ENCODE peak calls at places on chromosomes 2 and 18, in seven cellular contexts. Z, D, B, Q, J, F and L are unnamed samples.

GRCh38 chr2:96753661-96754282 is 6.9 kb upstream of the CNNM4 start:
- DNase-seq in Z (no peak), D (no peak), B (no peak), Q (no peak), J (no peak), F (no peak), L (no peak)

GRCh38 chr2:48496867-48497266 is 33.1 kb upstream of the STON1 start:
- DNase-seq in Z (no peak), D (no peak), B (no peak), Q (no peak), J (no peak), F (no peak), L (no peak)

GRCh38 chr2:196607073-196607472 is 32.4 kb upstream of the CCDC150 start:
- DNase-seq in Z (peak; percentile 36), D (no peak), B (no peak), Q (no peak), J (peak; percentile 50), F (no peak), L (no peak)

GRCh38 chr2:152542995-152543481 is 174.2 kb downstream of the PRPF40A start:
- DNase-seq in Z (peak; percentile 81), D (no peak), B (no peak), Q (no peak), J (no peak), F (no peak), L (peak; percentile 16)

GRCh38 chr2:168730391-168730790 is 72.0 kb upstream of the NOSTRIN start:
- DNase-seq in Z (no peak), D (no peak), B (no peak), Q (no peak), J (no peak), F (no peak), L (no peak)

GRCh38 chr2:217918220-217919024 is 84.4 kb downstream of the TNS1 start:
- DNase-seq in Z (no peak), D (no peak), B (no peak), Q (peak; percentile 9), J (no peak), F (no peak), L (no peak)

GRCh38 chr2:175462246-175462645 is 280.7 kb upstream of the ATP5MC3 start:
- DNase-seq in Z (no peak), D (no peak), B (no peak), Q (no peak), J (no peak), F (no peak), L (no peak)

GRCh38 chr18:23528580-23529472 is 25.5 kb downstream of the RMC1 start:
- DNase-seq in Z (peak; percentile 53), D (no peak), B (no peak), Q (no peak), J (peak; percentile 98), F (no peak), L (peak; percentile 60)

GRCh38 chr2:101710036-101710689 is 12.7 kb downstream of the MAP4K4 start:
- DNase-seq in Z (no peak), D (no peak), B (no peak), Q (no peak), J (no peak), F (no peak), L (no peak)

GRCh38 chr2:237026981-237027711 is 58.5 kb upstream of the COPS8 start:
- DNase-seq in Z (peak; percentile 38), D (peak; percentile 15), B (peak; percentile 47), Q (peak; percentile 52), J (peak; percentile 26), F (peak; percentile 4), L (peak; percentile 60)

GRCh38 chr18:75248426-75249191 is 38.0 kb downstream of the TSHZ1 start:
- DNase-seq in Z (no peak), D (no peak), B (no peak), Q (no peak), J (no peak), F (peak; percentile 29), L (no peak)

GRCh38 chr2:17879913-17880274 is 1.4 kb downstream of the KCNS3 start:
- DNase-seq in Z (no peak), D (no peak), B (no peak), Q (no peak), J (no peak), F (no peak), L (no peak)

GRCh38 chr2:147628971-147629421 is 215.8 kb upstream of the ACVR2A start:
- DNase-seq in Z (no peak), D (no peak), B (peak; percentile 17), Q (peak; percentile 59), J (no peak), F (no peak), L (no peak)